ENCODE peak calls at places on chromosomes 16 and 17, in six cellular contexts. C, I, L, R, G and M are unnamed samples.

GRCh38 chr16:14486520-14487303 is 143.3 kb downstream of the PARN start:
- DNase-seq in R (peak; percentile 95), G (peak; percentile 98), L (no peak), I (peak; percentile 94), C (peak; percentile 91), M (peak; percentile 30)

GRCh38 chr16:58041628-58041955 is 16.0 kb downstream of the MMP15 start:
- DNase-seq in C (no peak), I (no peak), G (no peak), R (no peak), L (no peak), M (no peak)

GRCh38 chr17:40995121-40995520 is 1.2 kb upstream of the KRTAP3-3 start:
- DNase-seq in L (no peak), I (no peak), C (no peak), R (no peak), G (no peak), M (no peak)

GRCh38 chr17:77208217-77208808 is 67.5 kb downstream of the SEC14L1 start:
- DNase-seq in L (no peak), R (no peak), I (no peak), C (peak; percentile 78), G (peak; percentile 87), M (no peak)

GRCh38 chr17:35799942-35800341 is 4.5 kb upstream of the MMP28 start:
- DNase-seq in R (no peak), I (peak; percentile 46), C (peak; percentile 74), G (no peak), L (no peak), M (no peak)

GRCh38 chr16:85686912-85687591 is 1.7 kb downstream of the GINS2 start:
- DNase-seq in R (peak; percentile 75), C (no peak), I (no peak), G (no peak), L (no peak), M (peak; percentile 62)

GRCh38 chr17:28008526-28008925 is 34.0 kb upstream of the NLK start:
- DNase-seq in R (peak; percentile 77), G (peak; percentile 16), C (peak; percentile 66), L (no peak), I (peak; percentile 21), M (peak; percentile 66)

GRCh38 chr17:2056221-2057129 is 1.6 kb downstream of the HIC1 start:
- DNase-seq in L (no peak), R (no peak), G (no peak), I (no peak), C (peak; percentile 37), M (no peak)

GRCh38 chr16:83808573-83809014 is 816 bp downstream of the HSBP1 start:
- DNase-seq in C (peak; percentile 12), R (no peak), I (no peak), L (no peak), G (no peak), M (no peak)

GRCh38 chr17:11495616-11496015 is 102.7 kb upstream of the DNAH9 start:
- DNase-seq in C (no peak), L (no peak), G (no peak), I (no peak), R (no peak), M (no peak)

GRCh38 chr16:676565-677297 is 1.3 kb downstream of the RHBDL1 start:
- DNase-seq in L (no peak), I (no peak), G (no peak), R (no peak), C (no peak), M (no peak)

GRCh38 chr17:66353937-66354401 is 51.6 kb downstream of the PRKCA start:
- DNase-seq in L (no peak), I (no peak), C (peak; percentile 79), G (no peak), R (no peak), M (no peak)

GRCh38 chr17:80068301-80069160 is 32.1 kb downstream of the CCDC40 start:
- DNase-seq in I (no peak), L (no peak), G (peak; percentile 95), R (peak; percentile 27), C (peak; percentile 64), M (no peak)

GRCh38 chr16:28977703-28978641 is 3.4 kb downstream of the SPNS1 start:
- DNase-seq in I (peak; percentile 25), G (peak; percentile 35), R (peak; percentile 32), C (no peak), L (no peak), M (no peak)

GRCh38 chr16:57609541-57610401 is 18.7 kb upstream of the ADGRG1 start:
- DNase-seq in R (no peak), I (no peak), G (no peak), L (peak; percentile 83), C (peak; percentile 53), M (no peak)

GRCh38 chr16:79261461-79261860 is 339.1 kb downstream of the MAF start:
- DNase-seq in L (no peak), G (peak; percentile 21), I (no peak), R (peak; percentile 45), C (no peak), M (peak; percentile 58)

DNA sequence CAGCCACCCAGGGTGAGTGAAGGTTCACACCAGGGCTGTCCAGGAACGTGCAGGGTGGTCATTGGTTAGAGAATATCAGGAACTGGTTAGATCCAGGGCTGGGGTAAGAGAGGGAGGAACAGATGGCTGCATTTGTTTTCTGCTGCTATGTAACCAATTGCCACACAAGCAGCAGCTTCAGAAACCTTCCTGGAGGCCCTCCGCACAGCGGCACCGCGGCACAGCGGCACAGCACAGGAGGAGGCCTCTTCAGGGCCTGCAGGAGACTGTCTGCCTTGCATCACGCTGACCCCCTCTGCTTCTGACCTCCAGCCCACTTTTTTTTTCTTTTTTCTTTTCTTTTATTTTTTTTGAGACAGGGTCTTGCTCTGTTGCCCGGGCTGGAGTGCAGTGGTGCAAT is 86.1 kb downstream of the KCNJ12 start:
- DNase-seq in R (no peak), C (no peak), L (no peak), I (no peak), G (no peak), M (no peak)
- TF ChIP-seq MYC in R (no peak), C (no peak), L (no peak), I (no peak), G (no peak), M (no peak)

GRCh38 chr17:19296786-19297778 is 59.9 kb downstream of the EPN2 start:
- DNase-seq in I (no peak), L (no peak), R (no peak), C (no peak), G (no peak), M (no peak)

GRCh38 chr17:19299866-19300265 is 62.7 kb downstream of the B9D1 start:
- DNase-seq in G (no peak), I (no peak), C (no peak), L (no peak), R (no peak), M (no peak)

GRCh38 chr17:19299214-19299747 is 62.1 kb downstream of the EPN2 start:
- DNase-seq in I (no peak), C (no peak), R (no peak), G (no peak), L (no peak), M (no peak)

GRCh38 chr17:19301274-19301946 is 61.1 kb downstream of the B9D1 start:
- DNase-seq in R (no peak), L (no peak), G (no peak), I (no peak), C (no peak), M (no peak)

DNA sequence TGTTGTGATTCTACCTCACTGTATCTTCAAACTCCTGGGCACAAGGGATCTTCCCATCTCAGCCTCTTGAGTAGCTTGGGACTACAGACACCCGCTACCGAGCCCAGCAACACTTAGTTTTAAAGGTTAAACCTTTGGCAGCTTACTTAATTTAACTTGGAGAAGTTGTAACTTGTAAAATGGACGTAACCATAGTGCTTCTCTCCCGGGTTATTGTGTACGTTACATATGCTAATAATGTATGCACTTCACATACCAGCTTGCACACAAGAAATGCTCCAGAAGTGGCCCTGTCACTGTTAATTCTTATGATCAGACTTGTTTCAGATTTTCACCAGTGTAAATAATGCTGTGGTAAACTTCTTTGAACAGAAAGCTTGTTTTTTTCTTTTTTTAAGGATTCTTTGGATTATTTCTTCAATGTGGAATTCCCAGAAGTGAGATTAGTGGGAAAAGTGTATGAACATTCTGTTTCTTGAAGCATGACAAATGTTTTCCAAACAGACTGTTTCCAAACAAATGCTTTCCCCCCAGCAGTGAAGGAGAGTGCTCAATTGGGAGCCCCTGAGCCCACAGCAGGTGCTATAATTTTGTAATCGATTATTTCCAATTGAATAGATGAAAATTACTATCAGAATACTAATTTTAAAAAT is 61.5 kb downstream of the EPN2 start:
- DNase-seq in I (no peak), G (no peak), C (no peak), R (no peak), L (no peak), M (no peak)
- TF ChIP-seq MYC in I (no peak), G (no peak), C (no peak), R (no peak), L (no peak), M (no peak)

GRCh38 chr16:4979164-4979563 is 21.0 kb downstream of the SEC14L5 start:
- DNase-seq in G (no peak), L (no peak), R (no peak), I (no peak), C (no peak), M (no peak)
- TF ChIP-seq MYC in G (no peak), L (no peak), R (no peak), I (no peak), C (no peak), M (no peak)

DNA sequence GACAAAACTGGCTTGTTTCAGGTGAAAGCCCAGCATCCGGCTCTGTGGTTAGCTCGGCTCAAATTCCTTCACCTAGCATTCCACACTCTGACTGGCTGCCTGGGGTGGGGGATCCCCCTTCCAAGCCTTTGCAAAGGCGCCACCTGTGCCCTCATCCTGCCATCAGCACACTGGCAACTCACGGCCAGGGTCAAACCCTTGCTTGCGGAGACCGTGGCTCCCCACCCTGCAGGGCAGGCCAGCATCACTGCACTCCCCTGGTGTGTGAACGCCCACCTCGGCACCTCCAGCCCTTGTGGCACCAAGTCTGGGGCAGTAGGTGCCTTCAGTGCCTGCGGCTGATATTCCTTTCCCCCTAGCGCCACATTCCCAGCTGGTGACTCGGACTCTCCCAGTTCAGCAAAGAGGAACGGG is 1.3 kb downstream of the FLII start:
- DNase-seq in I (no peak), R (no peak), C (no peak), G (peak; percentile 26), L (no peak), M (no peak)
- TF ChIP-seq MYC in I (no peak), R (no peak), C (no peak), G (no peak), L (no peak), M (no peak)

GRCh38 chr16:30110661-30111060 is 2.7 kb downstream of the GDPD3 start:
- DNase-seq in R (no peak), C (no peak), L (no peak), I (no peak), G (no peak), M (no peak)
- TF ChIP-seq MYC in R (no peak), C (no peak), L (no peak), I (no peak), G (no peak), M (no peak)

GRCh38 chr16:59632266-59632855 is 898.2 kb upstream of the GOT2 start:
- DNase-seq in G (no peak), L (no peak), C (peak; percentile 81), I (no peak), R (peak; percentile 24), M (no peak)
- TF ChIP-seq MYC in G (no peak), L (no peak), C (no peak), I (no peak), R (no peak), M (no peak)

GRCh38 chr17:72788950-72789585 is 303.4 kb downstream of the SLC39A11 start:
- DNase-seq in C (no peak), G (peak; percentile 85), I (no peak), R (no peak), L (no peak), M (no peak)
- TF ChIP-seq MYC in C (no peak), G (peak; percentile 74), I (no peak), R (no peak), L (no peak), M (no peak)